ENCODE peak calls at places on chromosomes 7 and 10, in eight cellular contexts. X, T, F, M, Q, J, L and S are unnamed samples.

GRCh38 chr10:87660484-87661133 is 931 bp downstream of the PAPSS2 start:
- DNase-seq in X (no peak), L (no peak), M (no peak), F (peak), T (peak), Q (peak), J (no peak), S (no peak)

GRCh38 chr10:72702868-72703581 is 11.1 kb downstream of the MCU start:
- DNase-seq in X (no peak), T (no peak), Q (peak), F (no peak), L (no peak), J (no peak), M (no peak), S (no peak)

GRCh38 chr7:120864146-120864920 is 6.4 kb upstream of the TSPAN12 start:
- DNase-seq in F (no peak), Q (no peak), X (no peak), M (no peak), T (no peak), J (no peak), L (no peak), S (no peak)

GRCh38 chr7:155591055-155591750 is 44.8 kb upstream of the CNPY1 start:
- DNase-seq in F (no peak), X (no peak), Q (no peak), T (no peak), L (no peak), M (no peak), J (no peak), S (no peak)

GRCh38 chr7:30226593-30227268 is 57.7 kb upstream of the ZNRF2 start:
- DNase-seq in T (no peak), Q (no peak), L (no peak), F (peak), X (no peak), M (no peak), J (peak), S (no peak)

GRCh38 chr7:107446531-107446930 is 23.3 kb upstream of the GPR22 start:
- DNase-seq in Q (peak), X (no peak), T (no peak), M (no peak), L (no peak), F (no peak), J (no peak), S (no peak)

GRCh38 chr7:69635572-69636190 is 37.4 kb downstream of the AUTS2 start:
- DNase-seq in J (no peak), M (no peak), Q (no peak), L (no peak), T (no peak), X (no peak), F (no peak), S (no peak)

GRCh38 chr7:12222889-12223579 is 11.9 kb downstream of the TMEM106B start:
- DNase-seq in J (no peak), Q (no peak), L (peak), F (no peak), M (no peak), T (no peak), X (peak), S (no peak)

GRCh38 chr7:21066221-21066620 is 279.5 kb upstream of the SP8 start:
- DNase-seq in M (no peak), Q (no peak), L (no peak), X (no peak), F (no peak), J (no peak), T (no peak), S (no peak)

GRCh38 chr10:124712704-124713407 is 31.3 kb downstream of the FAM53B start:
- DNase-seq in T (no peak), J (no peak), F (no peak), L (no peak), M (peak), Q (no peak), X (no peak), S (no peak)

GRCh38 chr7:73707045-73707631 is 12.3 kb downstream of the STX1A start:
- DNase-seq in T (no peak), J (no peak), M (peak), L (no peak), Q (no peak), F (peak), X (peak), S (peak)

GRCh38 chr10:86359111-86359510 is 7.5 kb downstream of the GRID1 start:
- DNase-seq in J (no peak), T (no peak), M (peak), F (no peak), X (no peak), L (no peak), Q (no peak), S (no peak)

GRCh38 chr7:45606050-45606449 is 31.9 kb downstream of the ADCY1 start:
- DNase-seq in T (no peak), M (no peak), Q (no peak), F (no peak), X (no peak), L (no peak), J (no peak), S (no peak)

GRCh38 chr10:992523-993340 is 4.5 kb downstream of the GTPBP4 start:
- DNase-seq in M (no peak), Q (no peak), T (peak), F (no peak), X (no peak), J (no peak), L (no peak), S (no peak)

GRCh38 chr10:26527018-26527417 is 88.9 kb downstream of the APBB1IP start:
- DNase-seq in L (no peak), F (no peak), T (no peak), X (no peak), Q (no peak), M (no peak), J (no peak), S (no peak)

GRCh38 chr7:2570021-2570420 is 11.2 kb downstream of the IQCE start:
- DNase-seq in X (no peak), M (peak), J (no peak), L (no peak), Q (no peak), F (no peak), T (no peak), S (no peak)

GRCh38 chr7:73451780-73452398 is 18.3 kb downstream of the FZD9 start:
- DNase-seq in F (no peak), M (no peak), T (peak), Q (peak), L (peak), X (peak), J (peak), S (peak)

GRCh38 chr10:124000792-124001201 is 92.6 kb downstream of the CHST15 start:
- DNase-seq in M (no peak), L (no peak), T (no peak), F (no peak), J (no peak), Q (no peak), X (no peak), S (no peak)

GRCh38 chr7:51210766-51211165 is 105.8 kb downstream of the COBL start:
- DNase-seq in Q (no peak), L (no peak), J (no peak), X (no peak), T (no peak), F (no peak), M (no peak), S (no peak)

GRCh38 chr7:106841896-106842390 is 23.1 kb upstream of the PIK3CG start:
- DNase-seq in X (no peak), J (no peak), T (no peak), L (no peak), Q (no peak), M (no peak), F (no peak), S (no peak)

GRCh38 chr7:148296994-148297644 is 293.4 kb upstream of the C7orf33 start:
- DNase-seq in F (no peak), Q (no peak), J (no peak), L (peak), M (no peak), T (no peak), X (no peak), S (no peak)

GRCh38 chr10:69994262-69994661 is 58.4 kb upstream of the MACROH2A2 start:
- DNase-seq in J (no peak), X (no peak), M (no peak), F (no peak), Q (peak), L (peak), T (peak), S (peak)

GRCh38 chr7:119861385-119861784 is 411.6 kb upstream of the KCND2 start:
- DNase-seq in X (no peak), J (no peak), F (no peak), L (no peak), T (no peak), M (no peak), Q (no peak), S (no peak)

GRCh38 chr7:116398672-116399071 is 100.9 kb upstream of the CAV2 start:
- DNase-seq in M (no peak), F (no peak), J (no peak), Q (no peak), T (no peak), L (no peak), X (no peak), S (no peak)

GRCh38 chr7:116395125-116395791 is 104.3 kb upstream of the CAV2 start:
- DNase-seq in T (no peak), J (no peak), X (no peak), Q (peak), F (peak), M (no peak), L (no peak), S (no peak)

GRCh38 chr7:116394106-116394505 is 105.4 kb upstream of the CAV2 start:
- DNase-seq in Q (no peak), F (no peak), X (no peak), M (no peak), T (no peak), L (no peak), J (no peak), S (no peak)

GRCh38 chr7:116392806-116393205 is 106.7 kb upstream of the CAV2 start:
- DNase-seq in Q (no peak), X (no peak), M (no peak), F (no peak), J (no peak), L (no peak), T (no peak), S (no peak)

GRCh38 chr7:116393654-116394053 is 105.9 kb upstream of the CAV2 start:
- DNase-seq in L (no peak), Q (peak), T (no peak), X (no peak), F (no peak), M (peak), J (no peak), S (no peak)
- H3K27ac ChIP-seq in L (no peak), Q (no peak), T (no peak), X (no peak), F (no peak), M (peak), J (no peak), S (no peak)

DNA sequence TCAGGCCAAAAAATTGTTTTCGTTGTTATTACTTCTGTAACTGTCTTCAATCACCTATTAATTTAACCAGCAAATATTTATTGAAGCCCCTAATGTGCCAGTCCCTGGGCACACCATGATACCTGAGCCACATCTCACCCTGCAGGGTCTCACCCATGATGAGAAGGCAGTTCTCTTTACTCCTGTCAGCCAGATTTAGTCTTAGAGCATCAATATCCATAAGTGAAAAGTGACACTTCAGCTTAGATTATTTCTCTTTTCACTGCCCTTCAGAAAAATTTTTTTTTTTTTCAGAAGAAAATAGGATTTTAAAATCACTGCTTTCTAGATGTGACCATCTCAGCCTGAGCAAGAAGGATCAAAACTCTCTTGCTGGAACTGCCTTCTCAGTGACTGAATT is 258.6 kb upstream of the NFE2L3 start:
- DNase-seq in X (no peak), M (no peak), T (no peak), L (peak), F (no peak), Q (no peak), J (no peak), S (no peak)
- H3K27ac ChIP-seq in X (no peak), M (no peak), T (no peak), L (no peak), F (no peak), Q (no peak), J (no peak), S (no peak)

GRCh38 chr10:14450041-14450491 is 119.3 kb upstream of the FRMD4A start:
- DNase-seq in Q (peak), F (no peak), J (peak), M (no peak), T (no peak), L (no peak), X (no peak), S (no peak)
- H3K27ac ChIP-seq in Q (peak), F (no peak), J (peak), M (no peak), T (no peak), L (no peak), X (no peak), S (no peak)

GRCh38 chr7:22250390-22250789 is 106.6 kb downstream of the RAPGEF5 start:
- DNase-seq in X (no peak), M (no peak), T (no peak), J (no peak), F (no peak), Q (no peak), L (no peak), S (no peak)
- H3K27ac ChIP-seq in X (no peak), M (no peak), T (no peak), J (no peak), F (no peak), Q (no peak), L (no peak), S (peak)

GRCh38 chr10:100988166-100988565 is 823 bp downstream of the TWNK start:
- DNase-seq in M (peak), Q (no peak), L (no peak), T (no peak), J (no peak), X (no peak), F (no peak), S (no peak)

GRCh38 chr10:100987685-100988049 is 324 bp downstream of the TWNK start:
- DNase-seq in T (no peak), X (no peak), M (no peak), L (no peak), Q (no peak), J (no peak), F (no peak), S (no peak)

GRCh38 chr10:100986952-100987684 is at the start of the genes MRPL43 and TWNK:
- DNase-seq in T (peak), X (peak), J (peak), M (peak), L (peak), Q (peak), F (peak), S (peak)

GRCh38 chr10:100986623-100986951 is 710 bp downstream of the MRPL43 start:
- DNase-seq in X (no peak), J (no peak), F (no peak), T (no peak), Q (no peak), L (no peak), M (peak), S (no peak)

DNA sequence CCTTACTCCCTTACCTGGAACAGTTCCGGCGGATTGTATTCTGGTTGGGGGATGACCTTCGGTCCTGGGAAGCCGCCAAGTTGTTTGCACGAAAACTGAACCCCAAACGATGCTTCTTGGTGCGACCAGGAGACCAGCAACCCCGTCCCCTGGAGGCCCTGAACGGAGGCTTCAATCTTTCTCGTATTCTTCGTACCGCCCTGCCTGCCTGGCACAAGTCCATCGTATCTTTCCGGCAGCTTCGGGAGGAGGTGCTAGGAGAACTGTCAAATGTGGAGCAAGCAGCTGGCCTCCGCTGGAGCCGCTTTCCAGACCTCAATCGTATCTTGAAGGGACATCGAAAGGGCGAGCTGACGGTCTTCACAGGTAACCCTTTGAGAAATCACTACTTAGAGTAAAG is 1.7 kb downstream of the TWNK start:
- DNase-seq in X (no peak), Q (no peak), T (no peak), J (no peak), M (no peak), F (no peak), L (no peak), S (no peak)
- H3K27ac ChIP-seq in X (no peak), Q (no peak), T (no peak), J (no peak), M (no peak), F (no peak), L (no peak), S (no peak)

GRCh38 chr10:132234860-132235259 is 48.1 kb downstream of the DPYSL4 start:
- DNase-seq in Q (no peak), J (no peak), T (no peak), X (no peak), M (no peak), F (no peak), L (no peak), S (no peak)
- H3K27ac ChIP-seq in Q (no peak), J (no peak), T (no peak), X (no peak), M (no peak), F (no peak), L (no peak), S (no peak)